ENCODE peak calls at places on chromosomes 7 and 10, in four cellular contexts. G is suprapubic skin, M is K562, U is A549. O is an unnamed sample.
A peak's percentile ranks its signal among the peaks of the same experiment; 100 is the strongest.

GRCh38 chr7:107971613-107972012 is 31.3 kb downstream of the LAMB1 start:
- DNase-seq in G (no peak), U (no peak), M (no peak), O (no peak)

GRCh38 chr7:116571037-116571436 is 46.2 kb downstream of the CAV1 start:
- DNase-seq in U (peak; percentile 40), M (no peak), G (no peak), O (no peak)

GRCh38 chr10:18713077-18713476 is 53.8 kb downstream of the ARL5B start:
- DNase-seq in G (no peak), U (peak; percentile 58), M (no peak), O (no peak)

GRCh38 chr10:24947304-24948097 is 4.9 kb downstream of the PRTFDC1 start:
- DNase-seq in G (no peak), M (no peak), U (no peak), O (peak; percentile 51)

GRCh38 chr7:69192134-69192533 is 406.1 kb upstream of the AUTS2 start:
- DNase-seq in U (no peak), M (no peak), G (no peak), O (no peak)

GRCh38 chr10:70323697-70324340 is 40.0 kb upstream of the NPFFR1 start:
- DNase-seq in G (peak; percentile 72), M (no peak), U (no peak), O (no peak)

GRCh38 chr7:42673951-42674350 is 237.9 kb downstream of the C7orf25 start:
- DNase-seq in U (no peak), G (no peak), M (no peak), O (no peak)

GRCh38 chr10:14325325-14325955 is 5.3 kb downstream of the FRMD4A start:
- DNase-seq in G (no peak), M (peak; percentile 56), U (peak; percentile 64), O (no peak)

GRCh38 chr10:28925154-28925663 is 247.9 kb downstream of the BAMBI start:
- DNase-seq in U (no peak), M (no peak), G (no peak), O (no peak)

GRCh38 chr10:17233534-17233933 is 5.5 kb downstream of the VIM start:
- DNase-seq in M (no peak), U (no peak), G (no peak), O (no peak)

DNA sequence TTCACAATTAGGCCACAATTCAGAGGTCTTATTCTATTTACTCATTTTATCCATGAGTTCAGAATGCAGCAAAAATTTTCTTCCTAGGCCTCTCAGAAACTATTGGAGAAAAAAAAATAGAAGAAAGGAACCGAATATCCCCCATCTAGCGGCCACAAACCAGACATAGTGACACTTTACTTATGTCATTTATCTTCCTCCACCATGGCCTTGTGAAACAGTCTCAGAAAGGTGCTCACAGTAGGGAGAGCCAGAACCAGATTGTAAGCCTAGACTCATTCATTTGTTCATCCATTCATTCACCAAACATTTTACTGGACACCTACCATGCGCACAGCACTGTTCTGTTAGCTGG is 16.0 kb downstream of the CREB3L2 start:
- DNase-seq in G (no peak), U (no peak), M (peak; percentile 59), O (no peak)
- H3K4me1 ChIP-seq in G (peaks cover 74% of the 10 kb centered on the region), U (peaks cover 17% of the 10 kb centered on the region), M (peaks cover 41% of the 10 kb centered on the region), O (peaks cover 85% of the 10 kb centered on the region)

GRCh38 chr7:986766-987722 is 4.1 kb downstream of the CYP2W1 start:
- DNase-seq in U (no peak), M (no peak), G (no peak), O (no peak)
- TF ChIP-seq POLR2A in U (no peak), M (no peak), G (no peak), O (peak; percentile 24)

GRCh38 chr7:120992272-120993010 is 3.9 kb downstream of the CPED1 start:
- DNase-seq in U (no peak), M (no peak), G (no peak), O (no peak)
- H3K4me1 ChIP-seq in U (peaks cover 8% of the 10 kb centered on the region), M (peaks cover 10% of the 10 kb centered on the region), G (peaks cover 22% of the 10 kb centered on the region), O (peaks cover 21% of the 10 kb centered on the region)

DNA sequence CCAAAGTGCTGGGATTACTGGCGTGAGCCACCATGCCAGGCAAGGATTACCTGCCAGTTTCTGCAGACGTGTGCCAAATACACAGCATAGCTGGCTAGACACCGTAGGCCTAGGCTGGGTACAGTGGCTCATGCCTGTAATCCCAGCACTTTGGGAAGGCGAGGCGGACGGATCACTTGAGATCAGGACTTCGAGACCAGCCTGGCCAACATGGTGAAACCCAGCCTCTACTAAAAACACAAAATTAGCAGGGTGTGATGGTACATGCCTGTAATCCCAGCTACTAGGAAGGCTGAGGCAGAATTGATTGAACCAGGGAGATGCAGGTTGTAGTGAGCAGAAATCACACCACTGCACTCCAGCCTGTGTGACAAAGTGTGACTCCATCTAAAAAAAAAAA is 868 bp downstream of the RFC2 start:
- DNase-seq in M (no peak), U (no peak), G (no peak), O (no peak)
- TF ChIP-seq POLR2A in M (no peak), U (no peak), G (no peak), O (peak; percentile 33)

GRCh38 chr7:99170065-99170729 is 26.3 kb upstream of the SMURF1 start:
- DNase-seq in M (no peak), U (no peak), G (no peak), O (no peak)
- H3K4me1 ChIP-seq in M (no peaks in the 10 kb centered on the region), U (no peaks in the 10 kb centered on the region), G (no peaks in the 10 kb centered on the region), O (no peaks in the 10 kb centered on the region)

DNA sequence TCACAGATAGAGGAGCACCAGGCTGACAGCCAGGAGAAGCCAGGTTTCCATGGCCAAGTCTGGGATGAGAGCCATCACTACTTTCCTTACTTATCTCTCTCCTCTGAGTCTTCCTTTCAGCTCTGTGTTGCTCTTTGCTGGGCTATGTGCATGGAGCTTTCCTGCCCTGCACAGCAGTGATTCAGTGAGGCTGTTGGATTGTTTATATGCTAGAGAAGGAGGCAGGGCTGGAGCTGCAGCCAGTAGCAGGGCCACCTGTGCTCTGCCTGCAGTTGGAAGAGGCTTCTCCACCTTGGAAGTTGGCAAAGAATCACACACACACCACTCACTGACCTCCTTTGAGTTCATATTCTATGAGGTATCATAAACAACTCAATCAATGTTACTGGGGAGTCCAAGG is at the start of gene CYP3A4:
- DNase-seq in U (no peak), M (no peak), G (no peak), O (no peak)
- TF ChIP-seq POLR2A in U (no peak), M (no peak), G (no peak), O (no peak)

DNA sequence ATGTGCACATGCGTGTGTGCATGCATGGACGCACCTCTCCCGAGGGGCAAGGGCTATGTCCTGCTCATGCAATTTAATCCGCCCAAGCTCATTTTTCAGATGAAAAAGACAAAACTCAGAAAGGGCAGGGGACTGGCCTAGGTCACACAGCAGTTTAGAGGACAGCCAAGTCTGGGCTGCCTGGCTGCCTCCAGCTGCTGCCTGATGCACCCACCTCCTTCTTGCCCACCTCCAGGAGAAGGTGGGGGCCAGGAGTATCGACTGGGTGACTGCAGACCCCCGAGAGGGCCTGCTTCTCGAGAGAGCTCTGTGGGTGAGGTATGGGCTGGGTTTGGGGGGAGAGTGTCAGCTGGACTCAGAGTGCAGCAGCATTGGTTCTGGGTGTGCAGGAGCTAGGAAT is 113.4 kb downstream of the ZMIZ1 start:
- DNase-seq in M (no peak), G (no peak), U (no peak), O (no peak)
- H3K4me1 ChIP-seq in M (peaks cover 90% of the 10 kb centered on the region), G (peaks cover 96% of the 10 kb centered on the region), U (peaks cover 100% of the 10 kb centered on the region), O (peaks cover 8% of the 10 kb centered on the region)

DNA sequence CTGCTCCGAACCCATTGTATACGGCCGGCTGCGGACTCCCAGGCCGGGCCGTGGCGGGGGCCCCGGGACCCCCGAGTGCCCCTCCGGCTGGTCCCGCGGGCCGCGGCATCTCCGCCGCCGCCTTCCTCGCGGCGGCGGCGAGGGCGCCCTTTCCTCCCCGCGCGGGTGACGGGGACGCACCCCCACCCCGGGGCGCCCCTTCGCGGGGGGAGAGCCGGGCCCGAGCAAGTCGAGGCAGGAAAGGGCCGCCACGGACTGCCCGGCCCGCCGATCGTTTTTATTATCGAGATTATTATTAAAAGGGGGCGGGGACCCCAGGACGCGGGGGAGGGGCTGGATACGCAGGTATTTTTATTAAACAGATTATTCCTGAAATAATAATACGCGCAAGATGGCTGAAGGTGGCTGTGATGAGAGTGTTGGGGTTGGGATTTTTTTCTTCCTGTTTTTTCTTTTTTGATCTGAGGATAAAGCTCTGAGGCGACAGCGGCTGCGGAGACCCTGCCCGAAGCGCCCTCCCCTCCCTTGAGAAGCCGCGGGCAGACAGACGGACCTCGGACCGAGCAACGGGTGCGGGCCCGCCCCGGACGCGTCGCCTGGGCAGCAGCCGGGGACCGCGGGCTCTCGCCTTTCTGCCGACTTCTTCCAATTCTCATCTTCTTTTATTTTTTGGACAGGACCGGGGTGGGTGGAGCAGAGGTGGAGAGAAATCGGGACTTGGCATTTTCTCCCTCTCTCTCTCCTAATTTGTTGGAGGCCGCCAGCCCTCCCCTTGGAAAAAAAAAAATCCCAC is 1.5 kb upstream of the TRIM8 start:
- DNase-seq in M (no peak), G (no peak), U (peak; percentile 47), O (no peak)
- TF ChIP-seq POLR2A in M (no peak), G (peak; percentile 75), U (no peak), O (peak; percentile 56)

DNA sequence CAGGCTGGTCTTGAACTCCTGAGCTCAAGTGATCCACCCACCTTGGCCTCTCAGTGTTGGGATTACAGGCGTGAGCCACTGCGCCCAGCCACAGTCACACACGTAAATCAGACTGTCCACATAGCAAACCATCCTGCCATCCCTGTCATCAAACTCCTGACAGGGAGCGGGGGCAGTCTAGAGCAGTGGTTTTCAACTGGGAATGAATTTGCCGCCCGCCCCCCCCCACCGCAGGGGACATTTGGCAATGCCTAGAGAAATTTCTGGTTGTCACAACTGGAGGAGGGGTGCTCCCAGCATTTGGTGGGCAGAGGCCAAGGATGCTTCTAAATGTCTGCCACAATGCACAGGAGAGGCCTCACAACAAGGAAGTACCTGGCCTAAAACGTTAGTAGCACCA is 24.1 kb downstream of the CAMK2G start:
- DNase-seq in G (no peak), U (no peak), M (no peak), O (no peak)
- H3K4me1 ChIP-seq in G (peaks cover 24% of the 10 kb centered on the region), U (peaks cover 7% of the 10 kb centered on the region), M (peaks cover 11% of the 10 kb centered on the region), O (peaks cover 5% of the 10 kb centered on the region)

DNA sequence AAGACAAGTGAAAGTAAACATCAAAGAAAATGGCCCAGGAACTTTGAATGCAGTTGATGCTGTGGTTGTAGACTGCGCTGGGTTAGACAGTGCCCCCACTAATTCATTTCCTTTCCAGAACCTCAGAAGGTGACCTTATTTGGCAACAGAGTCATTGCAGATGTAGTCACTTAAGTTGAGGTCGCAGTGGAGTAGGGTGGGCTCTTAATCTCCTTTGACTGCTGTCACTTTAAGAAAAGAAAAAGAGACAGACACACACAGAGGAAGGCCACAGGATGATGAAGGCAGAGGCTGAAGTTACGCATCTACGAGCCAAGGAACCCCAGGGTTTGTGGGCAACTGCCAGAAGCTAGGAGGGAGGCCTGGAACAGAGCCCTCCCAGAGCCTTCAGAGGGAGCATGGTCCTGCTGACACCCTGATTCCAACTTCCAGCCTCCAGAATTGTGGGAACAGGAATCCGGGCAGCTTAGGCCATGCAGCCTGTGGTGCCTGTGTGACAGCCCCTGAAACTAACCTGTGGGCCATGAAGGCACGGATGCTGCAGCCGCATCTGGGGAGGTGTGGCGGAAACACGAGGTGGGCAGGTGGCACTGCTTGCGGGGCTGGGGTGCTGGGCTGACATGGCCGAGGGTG is 107.6 kb downstream of the PRKAG2 start:
- DNase-seq in G (no peak), U (no peak), M (no peak), O (peak; percentile 60)
- TF ChIP-seq POLR2A in G (no peak), U (no peak), M (no peak), O (peak; percentile 36)